ENCODE peak calls at places on chromosomes 4 and X, in ten cellular contexts. G, Y, M, B, Z, E, N, A, O and L are unnamed samples.

GRCh38 chrX:77917294-77917933 is 6.9 kb downstream of the ATP7A start:
- DNase-seq in Z (no peak), M (no peak), B (no peak), O (no peak), A (no peak), N (no peak), G (no peak), Y (no peak), E (no peak), L (no peak)

GRCh38 chr4:181261279-181261678 is 981.9 kb upstream of the TENM3 start:
- DNase-seq in O (peak), N (no peak), E (no peak), A (no peak), M (peak), Y (peak), B (no peak), Z (no peak), G (peak), L (no peak)

GRCh38 chrX:47168495-47169073 is 23.6 kb downstream of the RBM10 start:
- DNase-seq in M (no peak), Y (no peak), E (no peak), N (no peak), A (no peak), G (no peak), Z (no peak), B (no peak), O (no peak), L (no peak)

GRCh38 chr4:101356928-101357327 is 9.6 kb upstream of the PPP3CA start:
- DNase-seq in M (no peak), B (no peak), A (no peak), Y (no peak), E (no peak), Z (no peak), G (peak), N (no peak), O (peak), L (peak)

GRCh38 chr4:6573551-6573950 is 1.4 kb upstream of the MAN2B2 start:
- DNase-seq in G (no peak), B (no peak), N (no peak), O (no peak), A (no peak), E (no peak), M (no peak), Z (no peak), Y (no peak), L (no peak)

GRCh38 chr4:183600189-183600685 is 58.7 kb downstream of the RWDD4 start:
- DNase-seq in M (peak), O (no peak), B (no peak), A (no peak), N (no peak), Y (no peak), Z (no peak), E (no peak), G (peak), L (no peak)

GRCh38 chrX:69133561-69134542 is 31.4 kb downstream of the PJA1 start:
- DNase-seq in A (no peak), N (no peak), B (no peak), G (peak), Y (peak), M (peak), Z (no peak), E (no peak), O (peak), L (no peak)

GRCh38 chr4:575281-576141 is 584 bp downstream of the TMEM271 start:
- DNase-seq in B (no peak), Y (peak), Z (peak), G (no peak), N (peak), O (peak), A (peak), E (no peak), M (no peak), L (peak)